ENCODE peak calls at places on chromosome 11, in eight cellular contexts. U is fibroblast of villous mesenchyme, E is DMS53, C is substantia nigra, L is Kasumi-1, F is NCI-H2081 treated with DMSO at 0.1 percent for 48 hours, J is NCI-H748 treated with DMSO at 0.1 percent for 48 hours, N is SK-N-SH. V is an unnamed sample.
A peak's percentile ranks its signal among the peaks of the same experiment; 100 is the strongest.

GRCh38 chr11:100902454-100903141 is 215.5 kb downstream of the ARHGAP42 start:
- DNase-seq in L (no peak), N (no peak), U (no peak), J (no peak), C (no peak), F (no peak), E (no peak), V (no peak)

GRCh38 chr11:64675417-64676252 is 47.4 kb downstream of the NRXN2 start:
- DNase-seq in U (peak; percentile 81), L (no peak), N (peak; percentile 59), E (no peak), J (no peak), C (peak; percentile 42), F (no peak), V (no peak)

GRCh38 chr11:132300283-132300682 is 929.9 kb downstream of the NTM start:
- DNase-seq in U (no peak), F (no peak), N (peak; percentile 42), J (no peak), L (no peak), C (no peak), E (peak; percentile 58), V (no peak)

GRCh38 chr11:85974126-85974525 is 94.8 kb downstream of the PICALM start:
- DNase-seq in C (no peak), U (peak; percentile 57), E (no peak), L (no peak), F (no peak), J (no peak), N (no peak), V (no peak)

GRCh38 chr11:8063319-8063718 is 17.7 kb upstream of the TUB start:
- DNase-seq in C (no peak), L (no peak), E (no peak), U (peak; percentile 30), J (no peak), N (no peak), F (no peak), V (no peak)

GRCh38 chr11:35015621-35016387 is 99.4 kb downstream of the PDHX start:
- DNase-seq in F (no peak), C (no peak), N (no peak), J (no peak), E (no peak), L (no peak), U (no peak), V (no peak)

GRCh38 chr11:81005595-81005994 is 1564.8 kb upstream of the TENM4 start:
- DNase-seq in F (no peak), N (no peak), E (peak; percentile 66), L (no peak), J (no peak), C (no peak), U (peak; percentile 68), V (no peak)

GRCh38 chr11:71086687-71087258 is 165.6 kb downstream of the SHANK2 start:
- DNase-seq in E (peak; percentile 91), L (no peak), U (peak; percentile 20), N (peak; percentile 73), F (no peak), J (peak; percentile 19), C (no peak), V (no peak)

GRCh38 chr11:65329503-65329902 is 4.1 kb upstream of the DPF2 start:
- DNase-seq in E (no peak), J (no peak), F (no peak), L (no peak), C (no peak), U (no peak), N (no peak), V (no peak)

GRCh38 chr11:63602296-63602695 is 11.9 kb downstream of the PLAAT3 start:
- DNase-seq in J (no peak), C (no peak), U (peak; percentile 20), F (no peak), N (no peak), E (no peak), L (no peak), V (no peak)

GRCh38 chr11:76215946-76216345 is 9.6 kb upstream of the WNT11 start:
- DNase-seq in J (no peak), F (no peak), U (no peak), E (peak; percentile 57), L (no peak), C (no peak), N (no peak), V (peak; percentile 28)

GRCh38 chr11:133942594-133942993 is 14.2 kb downstream of the IGSF9B start:
- DNase-seq in U (no peak), N (no peak), J (no peak), E (no peak), L (no peak), F (no peak), C (no peak), V (no peak)